ENCODE peak calls at places on chromosomes 3 and 15, in four cellular contexts. C is neuronal stem cell, B is H1, V is mesendoderm. Z is an unnamed sample.

GRCh38 chr15:62344806-62345539 is 179.9 kb upstream of the C2CD4B start:
- DNase-seq in C (peak; percentile 68), B (peak; percentile 75), V (peak; percentile 96), Z (peak; percentile 58)

GRCh38 chr3:169400205-169400604 is 263.3 kb downstream of the MECOM start:
- DNase-seq in C (no peak), B (no peak), V (no peak), Z (no peak)

GRCh38 chr15:27878841-27879240 is 220.3 kb downstream of the OCA2 start:
- DNase-seq in C (no peak), B (no peak), V (no peak), Z (no peak)

GRCh38 chr3:32758375-32758753 is 59.4 kb upstream of the TRIM71 start:
- DNase-seq in C (no peak), B (no peak), V (no peak), Z (peak; percentile 84)

GRCh38 chr3:48855681-48856447 is 8.2 kb upstream of the PRKAR2A start:
- DNase-seq in C (no peak), B (no peak), V (no peak), Z (no peak)

GRCh38 chr15:71575474-71576045 is 234.8 kb upstream of the NR2E3 start:
- DNase-seq in C (no peak), B (no peak), V (no peak), Z (no peak)

GRCh38 chr15:54915382-54915781 is 281.4 kb downstream of the RSL24D1 start:
- DNase-seq in C (no peak), B (no peak), V (no peak), Z (no peak)

GRCh38 chr3:99332726-99333125 is 305.7 kb upstream of the COL8A1 start:
- DNase-seq in C (no peak), B (no peak), V (peak; percentile 4), Z (peak; percentile 26)

GRCh38 chr3:195119461-195120198 is 151.3 kb downstream of the XXYLT1 start:
- DNase-seq in C (peak; percentile 54), B (no peak), V (peak; percentile 96), Z (peak; percentile 86)

GRCh38 chr3:20185364-20185732 is 658 bp downstream of the SGO1 start:
- DNase-seq in C (no peak), B (peak; percentile 48), V (peak; percentile 47), Z (peak; percentile 8)

GRCh38 chr3:19934098-19934566 is at the start of gene EFHB:
- DNase-seq in C (peak; percentile 50), B (peak; percentile 81), V (peak; percentile 96), Z (peak; percentile 10)

GRCh38 chr15:61835476-61836106 is 224.7 kb downstream of the VPS13C start:
- DNase-seq in C (peak; percentile 65), B (peak; percentile 89), V (peak; percentile 67), Z (peak; percentile 48)

GRCh38 chr15:90191795-90192494 is 9.2 kb upstream of the SEMA4B start:
- DNase-seq in C (no peak), B (no peak), V (no peak), Z (no peak)

GRCh38 chr3:148005456-148005855 is 596.3 kb downstream of the ZIC1 start:
- DNase-seq in C (peak; percentile 6), B (no peak), V (no peak), Z (no peak)

GRCh38 chr3:8457039-8457438 is 44.6 kb upstream of the LMCD1 start:
- DNase-seq in C (no peak), B (no peak), V (no peak), Z (peak; percentile 65)

GRCh38 chr15:31106495-31107300 is 5.2 kb upstream of the TRPM1 start:
- DNase-seq in C (no peak), B (no peak), V (no peak), Z (no peak)

GRCh38 chr3:37606472-37606871 is 255.2 kb upstream of the CTDSPL start:
- DNase-seq in C (no peak), B (no peak), V (no peak), Z (no peak)

GRCh38 chr3:178084938-178085816 is 451.1 kb upstream of the KCNMB2 start:
- DNase-seq in C (peak; percentile 66), B (peak; percentile 56), V (peak; percentile 96), Z (peak; percentile 83)

GRCh38 chr3:194810076-194810475 is 124.4 kb downstream of the FAM43A start:
- DNase-seq in C (no peak), B (no peak), V (no peak), Z (no peak)

GRCh38 chr3:164306042-164306441 is 772.3 kb downstream of the SI start:
- DNase-seq in C (no peak), B (no peak), V (no peak), Z (no peak)

GRCh38 chr15:60370804-60371700 is 26.7 kb downstream of the ANXA2 start:
- DNase-seq in C (no peak), B (no peak), V (no peak), Z (peak; percentile 99)

GRCh38 chr3:186520957-186521842 is 23.0 kb downstream of the CRYGS start:
- DNase-seq in C (no peak), B (peak; percentile 42), V (no peak), Z (no peak)

GRCh38 chr3:151787626-151788025 is 26.3 kb upstream of the AADAC start:
- DNase-seq in C (no peak), B (no peak), V (no peak), Z (peak; percentile 37)

GRCh38 chr3:59641169-59641914 is 591.5 kb upstream of the CFAP20DC start:
- DNase-seq in C (no peak), B (no peak), V (no peak), Z (peak; percentile 9)

GRCh38 chr15:69080203-69080957 is 65.9 kb downstream of the NOX5 start:
- DNase-seq in C (no peak), B (no peak), V (peak; percentile 82), Z (no peak)

GRCh38 chr3:106518516-106518915 is 649.7 kb upstream of the CBLB start:
- DNase-seq in C (no peak), B (no peak), V (no peak), Z (peak; percentile 55)

GRCh38 chr3:3196148-3196861 is 16.8 kb upstream of the CRBN start:
- DNase-seq in C (no peak), B (peak; percentile 62), V (peak; percentile 48), Z (no peak)

GRCh38 chr3:128872744-128873143 is 6.7 kb upstream of the ACAD9 start:
- DNase-seq in C (no peak), B (no peak), V (no peak), Z (no peak)

GRCh38 chr15:69758291-69758771 is 305.7 kb downstream of the RPLP1 start:
- DNase-seq in C (no peak), B (no peak), V (no peak), Z (peak; percentile 21)

GRCh38 chr3:197354195-197355059 is 56.0 kb upstream of the DLG1 start:
- DNase-seq in C (no peak), B (no peak), V (no peak), Z (peak; percentile 73)

GRCh38 chr15:44735482-44736260 is 657 bp upstream of the TRIM69 start:
- DNase-seq in C (no peak), B (no peak), V (peak; percentile 11), Z (peak; percentile 16)

GRCh38 chr3:35338186-35338585 is 301.1 kb upstream of the ARPP21 start:
- DNase-seq in C (no peak), B (no peak), V (no peak), Z (no peak)

GRCh38 chr3:32553459-32553858 is 17.2 kb downstream of the DYNC1LI1 start:
- DNase-seq in C (no peak), B (no peak), V (no peak), Z (no peak)

GRCh38 chr3:44862221-44862637 is 517 bp downstream of the TMEM42 start:
- DNase-seq in C (peak; percentile 8), B (no peak), V (peak; percentile 63), Z (peak; percentile 19)

GRCh38 chr15:96893159-96893906 is 562.8 kb downstream of the NR2F2 start:
- DNase-seq in C (peak; percentile 43), B (no peak), V (peak; percentile 86), Z (no peak)

GRCh38 chr3:48472673-48472922 is 26.1 kb downstream of the ATRIP start:
- DNase-seq in C (no peak), B (no peak), V (no peak), Z (no peak)

GRCh38 chr3:4900298-4900697 is 78.9 kb upstream of the BHLHE40 start:
- DNase-seq in C (no peak), B (no peak), V (peak; percentile 82), Z (no peak)
- H2AK5ac ChIP-seq in C (no peak overlapping the region), B (no peak overlapping the region), V (no peak overlapping the region), Z (no peak overlapping the region)

GRCh38 chr15:75578206-75578947 is 738 bp downstream of the PTPN9 start:
- DNase-seq in C (peak; percentile 27), B (peak; percentile 63), V (peak; percentile 19), Z (no peak)
- H3K23ac ChIP-seq in C (peak overlapping the region; percentile 91), B (no peak overlapping the region), V (peak overlapping the region; percentile 1), Z (peak overlapping the region; percentile 96)

DNA sequence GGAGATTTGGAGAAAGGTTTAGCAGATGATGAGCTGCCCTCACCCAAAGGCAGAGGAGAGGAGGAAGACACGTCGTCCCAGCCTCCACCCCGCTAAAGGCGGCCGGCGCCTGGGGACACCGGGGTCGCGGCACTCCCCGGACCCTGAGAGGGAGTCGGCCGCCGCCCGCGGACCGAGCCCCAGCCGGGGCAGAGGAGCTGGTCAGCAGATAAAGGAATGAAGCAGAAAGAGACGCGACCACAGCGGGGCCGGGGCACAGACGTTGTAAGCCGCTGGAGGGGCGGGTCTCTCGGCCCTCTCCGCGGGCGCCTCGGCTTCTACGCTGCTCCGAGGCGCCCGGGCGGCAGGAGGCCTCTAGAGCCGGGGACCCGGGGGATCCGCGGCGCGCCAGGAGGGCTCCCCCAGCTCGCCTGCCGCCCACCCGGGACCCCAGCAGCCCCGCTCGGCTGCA is 477 bp downstream of the HERC1 start:
- DNase-seq in C (peak; percentile 48), B (peak; percentile 56), V (peak; percentile 60), Z (peak; percentile 36)
- H2BK5ac ChIP-seq in C (peak overlapping the region; percentile 87), B (no peak overlapping the region), V (no peak overlapping the region), Z (no peak overlapping the region)

GRCh38 chr3:64163755-64164148 is 61.5 kb downstream of the PRICKLE2 start:
- DNase-seq in C (no peak), B (no peak), V (peak; percentile 65), Z (peak; percentile 96)

GRCh38 chr3:64161481-64161952 is 63.7 kb downstream of the PRICKLE2 start:
- DNase-seq in C (no peak), B (no peak), V (no peak), Z (no peak)

GRCh38 chr3:64163019-64163754 is 62.1 kb downstream of the PRICKLE2 start:
- DNase-seq in C (no peak), B (no peak), V (no peak), Z (no peak)

GRCh38 chr3:64166584-64167155 is 58.6 kb downstream of the PRICKLE2 start:
- DNase-seq in C (peak; percentile 39), B (no peak), V (peak; percentile 89), Z (no peak)

DNA sequence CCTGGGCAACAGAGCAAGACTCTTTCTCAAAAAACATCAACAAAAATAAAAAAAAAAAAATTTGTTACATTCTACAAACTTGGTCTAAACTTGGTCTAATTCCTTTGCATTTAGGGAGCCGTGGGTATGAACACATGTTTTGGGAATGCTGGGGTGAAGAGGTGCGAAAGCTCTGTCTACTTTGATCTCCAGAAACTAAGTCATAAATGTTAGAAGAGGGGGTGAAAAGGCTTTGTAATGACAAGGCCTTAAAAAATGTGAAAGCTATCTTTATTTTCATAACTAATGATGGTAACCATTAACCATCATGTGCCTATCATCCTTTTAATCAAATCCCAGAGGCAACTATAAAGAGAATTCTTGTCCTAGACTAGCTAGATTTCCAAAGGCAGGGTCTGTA is 61.0 kb downstream of the PRICKLE2 start:
- DNase-seq in C (no peak), B (no peak), V (no peak), Z (no peak)
- H2AK5ac ChIP-seq in C (no peak overlapping the region), B (no peak overlapping the region), V (no peak overlapping the region), Z (peak overlapping the region; percentile 8)

GRCh38 chr3:182050932-182051331 is 339.2 kb downstream of the SOX2 start:
- DNase-seq in C (no peak), B (no peak), V (no peak), Z (no peak)
- H3K23ac ChIP-seq in C (no peak overlapping the region), B (no peak overlapping the region), V (no peak overlapping the region), Z (no peak overlapping the region)